ENCODE peak calls at places on chromosome 9, in eight cellular contexts. Q, H, P, S, F, J, A and R are unnamed samples.

GRCh38 chr9:15618540-15619331 is 65.9 kb downstream of the CCDC171 start:
- DNase-seq in S (no peak), P (no peak), F (no peak), H (peak), A (no peak), Q (no peak), J (no peak), R (no peak)

GRCh38 chr9:26245072-26245471 is 566.8 kb upstream of the TUSC1 start:
- DNase-seq in A (no peak), H (no peak), J (no peak), P (no peak), S (no peak), Q (no peak), F (no peak), R (no peak)

GRCh38 chr9:127899200-127899943 is at the start of gene ST6GALNAC6:
- DNase-seq in P (no peak), Q (peak), F (peak), S (peak), J (peak), A (peak), H (peak), R (peak)

GRCh38 chr9:128232811-128233428 is 29.7 kb downstream of the DNM1 start:
- DNase-seq in Q (no peak), P (no peak), F (no peak), H (no peak), J (no peak), S (no peak), A (no peak), R (no peak)

GRCh38 chr9:27527702-27528277 is 1.8 kb downstream of the MOB3B start:
- DNase-seq in H (peak), S (no peak), J (peak), Q (no peak), P (no peak), F (no peak), A (no peak), R (no peak)

GRCh38 chr9:21750021-21750735 is 52.3 kb upstream of the MTAP start:
- DNase-seq in P (no peak), H (no peak), Q (no peak), F (no peak), J (no peak), A (no peak), S (no peak), R (no peak)

GRCh38 chr9:137053944-137054931 is at the start of gene ENTPD2:
- DNase-seq in Q (no peak), A (no peak), S (no peak), J (peak), H (peak), P (no peak), F (no peak), R (peak)

GRCh38 chr9:128420651-128421473 is at the start of gene CERCAM:
- DNase-seq in J (peak), P (no peak), A (peak), Q (peak), S (peak), F (peak), H (peak), R (peak)

GRCh38 chr9:114409103-114409780 is 21.5 kb upstream of the AKNA start:
- DNase-seq in Q (no peak), P (no peak), A (no peak), S (peak), F (no peak), H (no peak), J (no peak), R (no peak)

GRCh38 chr9:70874451-70874850 is 247.0 kb downstream of the TRPM3 start:
- DNase-seq in P (no peak), H (no peak), F (no peak), A (no peak), S (no peak), J (no peak), Q (no peak), R (no peak)

GRCh38 chr9:91182429-91182828 is 179.3 kb downstream of the AUH start:
- DNase-seq in F (no peak), Q (no peak), S (peak), A (no peak), H (no peak), P (no peak), J (no peak), R (peak)

GRCh38 chr9:136611119-136611518 is 51.6 kb upstream of the EGFL7 start:
- DNase-seq in F (no peak), S (no peak), P (no peak), J (no peak), A (no peak), H (no peak), Q (no peak), R (no peak)

GRCh38 chr9:95511952-95512750 is 4.6 kb downstream of the PTCH1 start:
- DNase-seq in P (peak), H (peak), A (no peak), Q (no peak), F (no peak), S (peak), J (no peak), R (no peak)

GRCh38 chr9:91914937-91915336 is 35.1 kb downstream of the ROR2 start:
- DNase-seq in F (no peak), J (no peak), Q (no peak), S (no peak), P (no peak), A (no peak), H (no peak), R (no peak)

GRCh38 chr9:89319015-89319905 is 960 bp downstream of the SECISBP2 start:
- DNase-seq in H (no peak), J (no peak), F (no peak), A (no peak), Q (no peak), P (no peak), S (peak), R (no peak)

GRCh38 chr9:81559741-81560140 is 129.6 kb downstream of the TLE1 start:
- DNase-seq in Q (no peak), P (no peak), S (no peak), A (no peak), F (no peak), H (no peak), J (no peak), R (no peak)

GRCh38 chr9:93072383-93072795 is 13.9 kb downstream of the SUSD3 start:
- DNase-seq in J (no peak), S (no peak), H (no peak), Q (no peak), A (peak), F (peak), P (no peak), R (no peak)

GRCh38 chr9:86563350-86563749 is 209.1 kb upstream of the TUT7 start:
- DNase-seq in A (no peak), S (no peak), J (no peak), P (no peak), H (no peak), F (no peak), Q (no peak), R (no peak)

GRCh38 chr9:81308404-81308803 is 380.9 kb downstream of the TLE1 start:
- DNase-seq in Q (no peak), S (no peak), H (no peak), J (no peak), A (no peak), P (no peak), F (no peak), R (no peak)

GRCh38 chr9:128245293-128246151 is 30.3 kb downstream of the GOLGA2 start:
- DNase-seq in J (no peak), Q (peak), F (peak), A (peak), P (no peak), S (peak), H (peak), R (no peak)

GRCh38 chr9:893843-894420 is 52.4 kb downstream of the DMRT1 start:
- DNase-seq in F (no peak), J (peak), A (peak), H (peak), S (peak), Q (no peak), P (peak), R (peak)

GRCh38 chr9:126719677-126720435 is 85.0 kb upstream of the ZBTB43 start:
- DNase-seq in S (peak), H (peak), P (peak), J (peak), Q (peak), F (peak), A (no peak), R (peak)

GRCh38 chr9:4831944-4832343 is 39.2 kb downstream of the RCL1 start:
- DNase-seq in J (no peak), F (no peak), P (no peak), S (no peak), H (peak), Q (no peak), A (no peak), R (no peak)

GRCh38 chr9:100364013-100364412 is 11.3 kb upstream of the TEX10 start:
- DNase-seq in Q (no peak), S (no peak), A (no peak), H (no peak), F (no peak), P (no peak), J (no peak), R (no peak)

GRCh38 chr9:9557804-9558334 is 1054.9 kb downstream of the PTPRD start:
- DNase-seq in S (no peak), A (no peak), P (no peak), Q (no peak), J (no peak), F (no peak), H (no peak), R (no peak)

GRCh38 chr9:114060711-114061110 is 17.4 kb downstream of the AMBP start:
- DNase-seq in A (no peak), S (no peak), J (no peak), P (no peak), F (no peak), Q (no peak), H (no peak), R (no peak)

GRCh38 chr9:36884721-36885120 is 149.3 kb downstream of the PAX5 start:
- DNase-seq in Q (no peak), S (no peak), H (no peak), A (no peak), P (no peak), J (no peak), F (no peak), R (no peak)
- TF ChIP-seq POLR2A in Q (no peak), S (no peak), H (no peak), A (no peak), P (no peak), J (no peak), F (no peak), R (no peak)

GRCh38 chr9:35054185-35054835 is 18.1 kb downstream of the VCP start:
- DNase-seq in S (no peak), Q (no peak), A (no peak), J (no peak), F (no peak), P (no peak), H (no peak), R (no peak)
- TF ChIP-seq POLR2A in S (no peak), Q (no peak), A (no peak), J (no peak), F (no peak), P (no peak), H (peak), R (no peak)

GRCh38 chr9:131960311-131960710 is 119.4 kb downstream of the MED27 start:
- DNase-seq in F (no peak), H (no peak), P (no peak), S (no peak), A (no peak), Q (no peak), J (no peak), R (no peak)
- TF ChIP-seq POLR2A in F (no peak), H (no peak), P (no peak), S (no peak), A (no peak), Q (no peak), J (no peak), R (no peak)

GRCh38 chr9:76394896-76395244 is 644 bp upstream of the RFK start:
- DNase-seq in S (peak), J (peak), P (no peak), H (peak), A (peak), F (peak), Q (peak), R (peak)

GRCh38 chr9:76396597-76396996 is 2.4 kb upstream of the RFK start:
- DNase-seq in H (no peak), Q (no peak), F (no peak), J (no peak), A (no peak), S (no peak), P (no peak), R (no peak)

GRCh38 chr9:76395381-76395780 is 1.2 kb upstream of the RFK start:
- DNase-seq in P (no peak), F (no peak), H (no peak), Q (no peak), A (no peak), S (peak), J (no peak), R (no peak)

GRCh38 chr9:76396144-76396543 is 1.9 kb upstream of the RFK start:
- DNase-seq in Q (no peak), F (no peak), P (no peak), H (no peak), S (no peak), J (no peak), A (no peak), R (no peak)

GRCh38 chr9:76394023-76394895 is at the start of gene RFK:
- DNase-seq in P (peak), H (peak), F (peak), J (peak), S (peak), Q (peak), A (peak), R (peak)
- TF ChIP-seq POLR2A in P (peak), H (peak), F (peak), J (peak), S (peak), Q (peak), A (peak), R (peak)

GRCh38 chr9:79974806-79975422 is 403.1 kb downstream of the TLE4 start:
- DNase-seq in S (no peak), F (no peak), P (no peak), A (no peak), H (no peak), J (no peak), Q (no peak), R (peak)
- TF ChIP-seq POLR2A in S (no peak), F (no peak), P (no peak), A (no peak), H (no peak), J (no peak), Q (no peak), R (no peak)

DNA sequence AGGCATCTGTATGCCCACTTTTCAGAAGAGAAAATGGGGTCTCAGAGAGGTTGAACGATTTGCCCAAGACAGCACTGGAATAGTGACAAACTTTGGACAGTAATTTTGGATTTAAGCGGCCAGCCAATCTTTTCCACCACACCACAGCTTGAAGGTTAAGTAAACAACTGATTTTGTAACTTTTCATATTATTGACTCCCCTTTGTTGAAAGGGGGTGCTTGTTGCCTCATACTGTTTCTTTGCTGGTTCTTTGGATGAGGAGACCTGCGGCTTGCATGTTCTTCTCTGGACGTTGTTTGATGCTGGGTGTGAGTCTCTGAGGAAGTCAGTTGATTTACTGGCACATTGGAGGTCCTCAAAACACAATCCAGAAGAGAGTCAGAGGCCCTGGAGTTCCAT is 11.7 kb upstream of the GABBR2 start:
- DNase-seq in J (no peak), S (no peak), P (no peak), Q (no peak), H (no peak), F (no peak), A (no peak), R (no peak)
- TF ChIP-seq POLR2A in J (no peak), S (no peak), P (no peak), Q (no peak), H (no peak), F (no peak), A (no peak), R (no peak)

GRCh38 chr9:7402704-7403389 is 396.7 kb downstream of the DMAC1 start:
- DNase-seq in S (no peak), P (no peak), A (no peak), Q (no peak), J (no peak), F (no peak), H (no peak), R (no peak)
- TF ChIP-seq POLR2A in S (no peak), P (no peak), A (no peak), Q (no peak), J (no peak), F (no peak), H (no peak), R (no peak)